ENCODE peak calls at places on chromosomes 1 and 21, in ten cellular contexts. J, N, E, B, X, L, Z, T, M and K are unnamed samples.

GRCh38 chr1:225201447-225201846 is 226.4 kb downstream of the LBR start:
- DNase-seq in N (no peak), T (no peak), Z (no peak), X (no peak), E (no peak), M (no peak), B (no peak), J (no peak), L (no peak), K (no peak)

GRCh38 chr21:35585878-35586277 is 474.4 kb downstream of the SETD4 start:
- DNase-seq in N (no peak), M (no peak), J (no peak), Z (no peak), E (no peak), T (no peak), X (no peak), L (no peak), B (no peak), K (no peak)

GRCh38 chr1:221696045-221696444 is 45.8 kb downstream of the DUSP10 start:
- DNase-seq in N (no peak), X (no peak), T (no peak), L (no peak), B (no peak), J (no peak), M (no peak), Z (no peak), E (no peak), K (no peak)

GRCh38 chr1:220775238-220775853 is 11.4 kb upstream of the MTARC1 start:
- DNase-seq in L (peak; percentile 72), Z (peak; percentile 50), T (peak; percentile 35), E (no peak), N (peak; percentile 74), B (no peak), M (no peak), J (no peak), X (no peak), K (no peak)

GRCh38 chr1:244337839-244338238 is 113.9 kb downstream of the ADSS2 start:
- DNase-seq in Z (no peak), N (no peak), T (no peak), E (no peak), M (no peak), L (no peak), J (no peak), B (no peak), X (no peak), K (no peak)

GRCh38 chr1:38558476-38559179 is 300.9 kb downstream of the RRAGC start:
- DNase-seq in T (no peak), X (no peak), J (no peak), N (peak; percentile 48), L (peak; percentile 71), E (no peak), M (no peak), Z (no peak), B (no peak), K (no peak)

GRCh38 chr1:15348648-15349047 is 61.0 kb upstream of the EFHD2 start:
- DNase-seq in Z (no peak), L (no peak), M (no peak), X (no peak), N (no peak), J (no peak), E (no peak), B (no peak), T (no peak), K (no peak)

GRCh38 chr1:226029568-226030225 is 30.6 kb upstream of the SDE2 start:
- DNase-seq in N (no peak), E (no peak), Z (no peak), M (no peak), X (no peak), L (no peak), J (no peak), B (no peak), T (no peak), K (no peak)

GRCh38 chr1:37951783-37952624 is 5.2 kb upstream of the INPP5B start:
- DNase-seq in T (no peak), Z (no peak), L (no peak), M (no peak), J (no peak), E (no peak), X (no peak), N (no peak), B (no peak), K (no peak)

GRCh38 chr21:45590246-45590725 is 48.0 kb upstream of the SLC19A1 start:
- DNase-seq in J (peak; percentile 82), N (peak; percentile 76), L (peak; percentile 76), B (no peak), X (peak; percentile 73), T (peak; percentile 57), E (no peak), M (peak; percentile 44), Z (peak; percentile 97), K (no peak)